ENCODE peak calls at places on chromosomes 5 and 9, in five cellular contexts. P is GM12891, Z is K562, W is H1, C is GM12878. Q is an unnamed sample.

GRCh38 chr5:146340260-146341081 is 1.8 kb downstream of the POU4F3 start:
- DNase-seq in P (no peak), Z (peak; percentile 74), W (peak; percentile 86), C (no peak), Q (no peak)

GRCh38 chr9:1219284-1219683 is 169.1 kb downstream of the DMRT2 start:
- DNase-seq in P (no peak), Z (no peak), W (no peak), C (no peak), Q (no peak)

GRCh38 chr9:126240835-126241234 is 85.8 kb upstream of the MVB12B start:
- DNase-seq in P (no peak), Z (no peak), W (no peak), C (no peak), Q (no peak)

GRCh38 chr9:114723926-114724325 is 41.9 kb upstream of the TEX48 start:
- DNase-seq in P (no peak), Z (no peak), W (no peak), C (no peak), Q (no peak)

GRCh38 chr9:127140181-127140580 is 17.7 kb upstream of the ANGPTL2 start:
- DNase-seq in P (no peak), Z (no peak), W (no peak), C (no peak), Q (no peak)

GRCh38 chr9:91162784-91163440 is 198.8 kb downstream of the AUH start:
- DNase-seq in P (peak; percentile 48), Z (peak; percentile 76), W (no peak), C (peak; percentile 21), Q (peak; percentile 42)

GRCh38 chr9:95182854-95183563 is 134.5 kb downstream of the FANCC start:
- DNase-seq in P (no peak), Z (no peak), W (peak; percentile 62), C (no peak), Q (no peak)

GRCh38 chr9:28079677-28080076 is 506.4 kb upstream of the C9orf72 start:
- DNase-seq in P (no peak), Z (no peak), W (no peak), C (no peak), Q (no peak)

GRCh38 chr9:133981958-133982681 is 10.0 kb downstream of the VAV2 start:
- DNase-seq in P (no peak), Z (no peak), W (no peak), C (no peak), Q (no peak)

GRCh38 chr5:12672141-12672540 is 767.9 kb upstream of the CTNND2 start:
- DNase-seq in P (no peak), Z (no peak), W (no peak), C (no peak), Q (no peak)

GRCh38 chr5:54533541-54534179 is 16.1 kb downstream of the SNX18 start:
- DNase-seq in P (no peak), Z (no peak), W (no peak), C (no peak), Q (no peak)

GRCh38 chr9:34372598-34373011 is 4.1 kb downstream of the MYORG start:
- DNase-seq in P (no peak), Z (no peak), W (peak; percentile 50), C (no peak), Q (no peak)

DNA sequence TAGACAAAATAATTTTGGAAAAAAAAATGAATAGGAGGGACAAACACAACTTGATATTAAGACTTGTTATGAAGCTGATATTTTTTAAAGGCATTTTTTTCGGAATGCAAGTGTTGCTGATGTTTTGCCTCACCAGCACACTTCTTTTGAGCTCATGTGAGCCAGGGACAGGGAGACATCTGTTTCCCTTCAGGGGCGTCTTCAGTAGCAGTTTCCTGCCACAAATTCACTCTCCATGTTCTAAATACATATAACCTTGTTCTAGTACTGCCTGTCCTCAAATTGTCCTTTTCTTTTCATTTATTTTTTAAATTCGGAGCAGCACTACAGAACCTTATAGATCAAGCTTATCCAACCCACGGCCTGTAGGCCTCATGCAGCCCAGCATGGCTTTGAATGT is 316.0 kb upstream of the PAPPA start:
- DNase-seq in P (no peak), Z (no peak), W (no peak), C (no peak), Q (no peak)
- TF ChIP-seq POLR2A in P (no peak), Z (no peak), W (no peak), C (no peak), Q (no peak)

DNA sequence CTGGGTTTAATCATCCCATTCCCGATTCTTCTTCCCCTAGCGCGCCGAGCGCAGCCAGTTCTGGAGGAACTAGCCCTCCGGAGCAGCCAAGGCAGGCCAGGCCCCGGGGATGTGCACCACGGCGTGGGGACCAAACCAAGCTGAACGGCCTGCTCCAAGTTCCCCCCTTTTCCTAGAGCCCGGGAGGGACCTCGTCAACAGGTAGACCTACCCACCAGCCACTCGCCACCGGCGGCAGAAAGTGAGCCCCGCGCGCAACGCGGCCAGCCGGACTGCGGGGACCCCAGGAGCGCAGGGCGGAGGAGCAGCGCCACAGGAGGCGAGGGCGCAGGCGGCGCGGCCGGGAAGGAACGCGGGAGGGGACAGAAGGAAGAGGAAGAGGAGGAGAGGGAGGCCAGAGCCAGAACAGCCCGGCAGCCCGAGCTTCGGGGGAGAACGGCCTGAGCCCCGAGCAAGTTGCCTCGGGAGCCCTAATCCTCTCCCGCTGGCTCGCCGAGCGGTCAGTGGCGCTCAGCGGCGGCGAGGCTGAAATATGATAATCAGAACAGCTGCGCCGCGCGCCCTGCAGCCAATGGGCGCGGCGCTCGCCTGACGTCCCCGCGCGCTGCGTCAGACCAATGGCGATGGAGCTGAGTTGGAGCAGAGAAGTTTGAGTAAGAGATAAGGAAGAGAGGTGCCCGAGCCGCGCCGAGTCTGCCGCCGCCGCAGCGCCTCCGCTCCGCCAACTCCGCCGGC is at the start of gene ISL1:
- DNase-seq in P (no peak), Z (peak; percentile 45), W (peak; percentile 88), C (no peak), Q (no peak)
- TF ChIP-seq TAF1 in P (no peak), Z (no peak), W (peak; percentile 63), C (no peak), Q (no peak)

DNA sequence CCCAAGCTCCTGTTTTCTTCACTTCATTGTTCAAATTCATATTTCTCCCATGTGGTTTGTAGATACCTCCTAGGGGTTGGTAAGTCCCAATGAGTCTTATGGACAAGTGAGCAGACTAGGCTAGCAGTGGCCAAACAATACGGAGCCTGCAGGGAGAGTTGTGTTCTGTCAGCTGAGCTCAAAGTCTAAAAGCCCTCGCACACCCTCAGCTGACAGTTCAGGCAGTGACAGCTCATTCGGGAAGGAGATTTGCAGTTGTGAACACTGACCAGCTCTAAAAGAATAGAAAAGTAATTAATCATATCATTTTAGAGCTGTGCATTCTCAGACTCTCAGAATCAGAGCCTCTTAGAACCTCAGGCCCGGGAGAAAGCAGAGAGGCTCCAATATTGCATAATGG is 95.1 kb downstream of the SH3TC2 start:
- DNase-seq in P (no peak), Z (no peak), W (peak; percentile 11), C (no peak), Q (no peak)
- TF ChIP-seq POLR2A in P (no peak), Z (no peak), W (no peak), C (no peak), Q (no peak)

GRCh38 chr9:93119953-93120845 is 13.9 kb downstream of the NINJ1 start:
- DNase-seq in P (peak; percentile 89), Z (peak; percentile 87), W (no peak), C (no peak), Q (peak; percentile 81)

GRCh38 chr9:93119703-93119952 is 14.4 kb downstream of the NINJ1 start:
- DNase-seq in P (no peak), Z (no peak), W (no peak), C (no peak), Q (no peak)

GRCh38 chr9:93117924-93118862 is 15.9 kb downstream of the NINJ1 start:
- DNase-seq in P (no peak), Z (no peak), W (no peak), C (no peak), Q (no peak)

GRCh38 chr9:93120846-93121315 is 13.2 kb downstream of the NINJ1 start:
- DNase-seq in P (no peak), Z (no peak), W (no peak), C (no peak), Q (no peak)

DNA sequence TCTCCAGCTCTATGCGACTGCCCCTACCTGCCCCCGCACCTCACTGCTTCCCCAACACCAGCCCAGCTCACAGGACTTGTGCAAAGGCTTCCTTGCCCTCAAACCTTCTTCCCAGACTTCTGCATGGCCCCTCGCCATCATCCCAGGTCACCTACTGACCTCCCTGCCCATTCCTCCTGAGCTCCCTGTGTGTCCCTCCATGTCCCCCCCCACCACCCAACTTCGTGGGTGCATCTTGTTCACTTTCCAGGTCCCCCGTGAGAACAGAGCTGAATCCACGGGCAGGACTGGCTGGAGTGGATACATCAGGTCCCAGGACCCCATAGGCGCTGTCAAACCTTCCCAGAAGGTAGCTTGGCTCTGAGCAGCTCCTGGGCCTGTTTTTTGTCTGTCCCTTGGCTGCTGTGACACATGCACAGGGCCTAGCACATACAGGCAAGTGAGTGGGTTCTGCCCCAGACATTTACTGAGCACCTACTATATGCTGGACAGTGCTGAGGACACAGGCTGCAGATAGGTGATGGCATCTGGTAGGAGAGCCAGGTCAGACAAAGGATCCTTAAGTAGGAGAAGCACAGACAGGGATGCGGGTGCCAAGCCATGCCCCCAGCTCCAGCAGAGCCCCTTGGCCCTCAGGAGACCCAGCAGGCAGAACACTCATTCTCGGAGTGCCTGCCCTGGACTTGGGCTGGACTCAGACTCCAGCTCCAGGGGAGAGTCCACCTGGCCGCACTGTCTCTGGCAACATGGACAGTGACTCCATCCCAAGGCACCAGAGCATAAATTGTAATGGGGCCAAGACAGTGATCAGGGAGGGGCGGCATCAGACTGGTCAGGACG is 15.0 kb downstream of the NINJ1 start:
- DNase-seq in P (no peak), Z (no peak), W (no peak), C (no peak), Q (no peak)
- TF ChIP-seq TAF1 in P (no peak), Z (no peak), W (no peak), C (no peak), Q (no peak)

DNA sequence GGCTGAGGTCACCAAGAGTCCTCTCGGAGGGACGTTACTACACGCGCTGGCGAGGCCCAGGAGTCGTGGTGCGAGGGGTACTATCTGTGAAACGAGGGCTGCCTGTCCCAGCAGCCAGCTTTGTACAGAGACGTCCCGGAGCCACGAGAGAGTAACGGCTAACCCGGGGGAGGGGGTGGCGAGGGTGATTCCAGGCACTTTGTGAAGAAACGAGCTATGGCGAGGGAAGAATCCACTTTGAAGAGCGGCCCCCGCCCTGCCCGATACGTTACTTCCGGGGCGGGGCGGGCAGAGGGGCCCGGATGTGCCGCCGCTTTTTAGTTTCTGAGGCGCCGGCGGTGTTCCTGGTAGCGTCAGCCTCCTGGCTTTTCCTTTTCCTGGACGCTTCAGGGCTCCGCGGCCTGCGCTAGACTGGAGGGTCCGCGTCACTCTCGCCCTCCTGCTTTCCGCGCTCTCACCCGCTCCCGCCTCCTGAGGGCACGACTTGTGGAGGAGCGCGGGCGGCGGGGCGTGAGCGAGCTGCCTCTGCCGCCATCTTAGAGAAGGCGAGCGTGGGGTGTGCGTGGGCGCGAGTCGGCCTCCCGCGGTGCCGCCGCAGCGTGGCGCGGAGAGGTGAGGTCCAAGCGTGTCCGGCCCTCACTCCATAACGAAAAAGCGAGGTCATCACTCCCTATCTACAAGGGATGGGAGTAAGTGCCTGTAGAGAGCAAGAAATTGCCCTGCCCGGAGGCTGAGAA is 533 bp upstream of the RFX3 start:
- DNase-seq in P (peak; percentile 35), Z (peak; percentile 82), W (peak; percentile 88), C (no peak), Q (peak; percentile 36)
- TF ChIP-seq POLR2A in P (peak; percentile 91), Z (peak; percentile 92), W (peak; percentile 73), C (peak; percentile 94), Q (peak; percentile 88)

Q was measured in GM12892.